ENCODE peak calls at places on chromosome 1, in five cellular contexts. L is heart left ventricle, D is PC-3, C is IMR-90, H is Panc1. G is an unnamed sample.

GRCh38 chr1:170881268-170882265 is 53.8 kb upstream of the MROH9 start:
- DNase-seq in C (peak; percentile 42), L (no peak), D (peak; percentile 70), H (peak; percentile 12), G (no peak)

GRCh38 chr1:180528868-180529470 is 26.6 kb upstream of the ACBD6 start:
- DNase-seq in L (no peak), C (no peak), H (no peak), D (no peak), G (no peak)

GRCh38 chr1:223834660-223835263 is 11.0 kb downstream of the TP53BP2 start:
- DNase-seq in D (peak; percentile 63), C (peak; percentile 95), H (no peak), L (no peak), G (no peak)

GRCh38 chr1:204130178-204130577 is 21.7 kb downstream of the ETNK2 start:
- DNase-seq in L (no peak), D (peak; percentile 51), H (no peak), C (no peak), G (no peak)

GRCh38 chr1:153547560-153548551 is 1.2 kb downstream of the S100A3 start:
- DNase-seq in H (no peak), C (no peak), D (no peak), L (no peak), G (no peak)

GRCh38 chr1:7553042-7553690 is 217.9 kb upstream of the VAMP3 start:
- DNase-seq in D (no peak), H (no peak), L (no peak), C (no peak), G (no peak)

GRCh38 chr1:61993331-61993961 is 201.2 kb upstream of the L1TD1 start:
- DNase-seq in C (no peak), H (no peak), L (no peak), D (peak; percentile 84), G (peak; percentile 15)

GRCh38 chr1:228496494-228496893 is 9.3 kb downstream of the RNF187 start:
- DNase-seq in L (no peak), H (no peak), C (no peak), D (no peak), G (no peak)

GRCh38 chr1:93877529-93877928 is 1.5 kb downstream of the DNTTIP2 start:
- DNase-seq in C (no peak), L (no peak), D (no peak), H (no peak), G (no peak)

GRCh38 chr1:93876284-93876683 is 2.7 kb downstream of the DNTTIP2 start:
- DNase-seq in C (no peak), L (no peak), H (no peak), D (no peak), G (no peak)

GRCh38 chr1:93871356-93871755 is 7.7 kb downstream of the DNTTIP2 start:
- DNase-seq in H (no peak), D (no peak), C (no peak), L (no peak), G (no peak)

GRCh38 chr1:93878501-93878888 is 511 bp downstream of the DNTTIP2 start:
- DNase-seq in C (peak; percentile 24), H (peak; percentile 12), D (peak; percentile 76), L (peak; percentile 50), G (no peak)

DNA sequence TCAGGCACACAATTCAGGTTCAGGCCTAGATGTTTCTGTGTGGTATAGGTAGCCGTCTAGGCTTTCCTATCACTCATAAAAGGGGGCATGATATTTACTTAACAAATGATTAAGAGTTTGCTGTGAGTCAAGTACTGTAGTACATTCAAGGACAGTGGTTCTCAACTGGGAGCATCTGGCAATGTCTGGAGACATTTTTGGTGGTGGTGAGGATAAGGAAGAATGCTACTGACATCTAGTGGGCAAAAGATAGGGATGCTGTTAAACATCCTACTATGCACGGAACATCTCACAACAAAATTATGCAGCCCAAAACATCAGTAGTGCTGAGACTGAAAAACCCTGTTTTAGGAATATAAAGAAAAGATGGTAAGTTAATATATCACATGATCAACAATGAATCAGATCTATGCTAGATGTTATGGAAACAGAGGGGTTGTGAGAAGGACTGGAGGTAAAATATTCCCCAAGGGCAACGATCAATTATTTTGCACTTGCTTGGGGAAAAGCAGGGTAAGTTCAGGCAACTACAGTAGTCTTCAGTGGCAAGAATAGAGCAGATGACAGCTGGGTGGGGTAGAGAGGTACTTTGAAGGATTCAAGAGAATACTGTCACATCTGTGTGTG is 4.9 kb downstream of the DNTTIP2 start:
- DNase-seq in H (peak; percentile 13), D (peak; percentile 84), C (peak; percentile 72), L (no peak), G (no peak)
- H3K27me3 ChIP-seq in H (no peaks in the 10 kb centered on the region), D (no peaks in the 10 kb centered on the region), C (no peaks in the 10 kb centered on the region), L (no peaks in the 10 kb centered on the region), G (no peaks in the 10 kb centered on the region)

DNA sequence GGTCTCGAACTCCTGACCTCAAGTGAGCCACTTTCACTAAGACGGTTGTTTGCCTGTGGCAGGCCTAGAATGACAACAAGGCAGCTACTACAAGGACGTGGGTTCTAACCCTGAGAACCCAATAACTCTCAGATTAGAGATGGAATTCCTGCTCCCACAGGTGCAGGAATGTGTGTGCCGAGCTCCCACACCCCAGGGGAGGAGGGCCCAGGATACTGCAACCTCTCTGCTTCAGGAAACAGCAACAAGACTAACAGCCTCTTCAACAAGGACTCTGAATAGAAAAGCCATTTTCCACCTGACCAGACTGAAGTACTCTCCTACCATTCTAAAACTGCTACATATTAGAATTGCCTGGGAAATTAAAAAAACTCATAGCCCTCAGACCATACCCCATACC is 4.9 kb downstream of the LSM10 start:
- DNase-seq in H (no peak), D (no peak), L (no peak), C (no peak), G (no peak)
- H3K36me3 ChIP-seq in H (no peaks in the 10 kb centered on the region), D (peaks cover 12% of the 10 kb centered on the region), L (peaks cover 40% of the 10 kb centered on the region), C (peaks cover 23% of the 10 kb centered on the region), G (peaks cover 11% of the 10 kb centered on the region)

GRCh38 chr1:29500651-29501050 is 264.3 kb downstream of the PTPRU start:
- DNase-seq in D (no peak), L (no peak), C (no peak), H (no peak), G (no peak)

GRCh38 chr1:29501227-29501976 is 265.1 kb downstream of the PTPRU start:
- DNase-seq in C (no peak), D (no peak), H (no peak), L (no peak), G (no peak)

GRCh38 chr1:29498126-29499100 is 262.1 kb downstream of the PTPRU start:
- DNase-seq in D (peak; percentile 68), L (no peak), C (peak; percentile 11), H (no peak), G (no peak)

GRCh38 chr1:29499101-29499650 is 262.9 kb downstream of the PTPRU start:
- DNase-seq in L (no peak), D (no peak), C (no peak), H (no peak), G (no peak)

DNA sequence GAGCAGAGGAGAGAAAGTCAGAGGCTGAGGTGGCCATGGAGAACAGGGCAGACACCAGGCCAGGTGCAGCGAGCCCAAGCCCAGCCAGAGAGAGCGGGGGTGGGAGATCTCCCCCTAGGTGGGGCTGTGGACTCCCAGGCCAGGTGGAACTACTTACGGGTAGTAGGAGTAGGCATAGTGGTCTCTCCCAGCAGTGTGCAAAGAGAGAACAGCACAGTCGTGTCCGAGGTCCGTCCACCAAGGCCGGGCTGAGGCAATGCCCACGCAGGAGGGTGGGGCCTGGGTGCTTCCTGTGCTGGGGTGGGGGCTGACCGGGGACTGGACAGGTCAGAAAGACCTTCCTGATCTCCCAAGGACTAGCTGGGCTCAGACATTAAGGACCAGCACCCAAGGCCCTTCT is 263.7 kb downstream of the PTPRU start:
- DNase-seq in D (no peak), H (no peak), L (no peak), C (no peak), G (no peak)
- H3K27me3 ChIP-seq in D (no peaks in the 10 kb centered on the region), H (no peaks in the 10 kb centered on the region), L (no peaks in the 10 kb centered on the region), C (peaks cover 5% of the 10 kb centered on the region), G (no peaks in the 10 kb centered on the region)

DNA sequence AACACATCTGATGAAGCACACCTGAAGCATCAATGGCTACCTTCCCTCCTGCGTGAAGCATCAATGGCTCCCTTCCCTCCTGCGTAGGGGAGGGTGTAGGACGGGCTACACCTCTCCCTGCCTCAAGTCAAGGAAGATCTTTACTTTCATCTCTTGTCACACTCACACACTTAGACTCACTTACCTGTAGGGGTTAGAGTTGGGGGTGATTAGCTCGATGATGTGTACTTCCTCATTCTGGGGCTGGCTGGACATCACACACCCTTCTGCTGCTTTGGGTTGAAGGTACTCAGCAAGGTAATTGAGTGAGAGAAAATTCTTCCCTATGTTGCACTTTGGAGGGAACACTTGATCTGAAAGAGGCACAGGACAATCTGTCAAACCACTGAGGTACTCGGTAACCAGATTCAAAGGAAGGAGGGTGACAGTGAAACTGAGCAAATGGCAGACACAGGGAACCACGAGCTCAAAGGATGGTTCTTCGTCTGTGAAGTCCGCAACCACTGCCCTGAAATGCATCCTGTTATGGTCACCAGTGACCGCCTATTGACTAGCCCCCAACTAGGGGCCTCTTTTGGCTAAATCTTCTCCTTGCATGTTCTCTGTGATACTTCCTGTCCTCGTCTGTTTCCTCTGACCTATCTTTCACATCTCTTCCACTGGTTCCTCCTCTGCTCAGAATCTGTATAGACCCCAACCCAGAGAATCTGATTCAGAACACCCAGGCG is 156.2 kb downstream of the TGFBR3 start:
- DNase-seq in C (no peak), D (no peak), L (no peak), H (no peak), G (no peak)
- H3K36me3 ChIP-seq in C (peaks cover 17% of the 10 kb centered on the region), D (no peaks in the 10 kb centered on the region), L (peaks cover 25% of the 10 kb centered on the region), H (no peaks in the 10 kb centered on the region), G (no peaks in the 10 kb centered on the region)

GRCh38 chr1:44423706-44424546 is 18.9 kb downstream of the RNF220 start:
- DNase-seq in H (no peak), L (peak; percentile 67), D (peak; percentile 88), C (peak; percentile 35), G (no peak)
- H3K27me3 ChIP-seq in H (no peaks in the 10 kb centered on the region), L (peaks cover 6% of the 10 kb centered on the region), D (peaks cover 8% of the 10 kb centered on the region), C (peaks cover 82% of the 10 kb centered on the region), G (peaks cover 34% of the 10 kb centered on the region)

GRCh38 chr1:244413736-244414135 is 38.0 kb downstream of the ADSS2 start:
- DNase-seq in C (no peak), D (peak; percentile 52), H (no peak), L (no peak), G (no peak)

GRCh38 chr1:244414543-244414942 is 37.2 kb downstream of the ADSS2 start:
- DNase-seq in D (peak; percentile 50), H (no peak), L (no peak), C (peak; percentile 83), G (no peak)

GRCh38 chr1:244406337-244406736 is 45.4 kb downstream of the ADSS2 start:
- DNase-seq in L (no peak), D (no peak), H (no peak), C (no peak), G (no peak)

GRCh38 chr1:244409648-244410164 is 42.0 kb downstream of the ADSS2 start:
- DNase-seq in D (no peak), C (no peak), H (no peak), L (no peak), G (no peak)

DNA sequence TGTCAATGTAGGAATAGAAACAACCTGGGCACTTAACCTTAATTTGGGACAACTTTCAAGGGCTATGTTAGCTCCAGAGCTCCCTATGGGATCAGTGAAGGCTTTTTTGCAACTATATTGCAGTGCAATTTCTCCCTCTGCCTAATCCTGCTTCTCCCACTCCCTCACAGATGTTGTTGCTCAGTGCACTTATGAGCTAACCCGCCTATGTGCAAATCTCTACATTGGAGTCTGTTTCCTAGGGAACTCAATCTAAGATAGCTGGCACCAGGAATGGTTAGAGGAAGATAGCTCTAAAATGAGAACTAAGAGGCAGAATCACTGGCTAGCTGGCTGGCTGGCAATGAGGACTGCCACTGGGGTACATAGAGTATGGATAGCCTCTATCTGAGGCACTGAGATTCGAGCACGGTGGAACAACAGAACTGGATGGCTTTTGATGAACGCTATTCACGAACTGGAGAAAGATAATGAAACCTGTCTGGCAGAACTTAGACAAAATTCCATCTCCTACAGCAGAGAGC is 39.5 kb downstream of the ADSS2 start:
- DNase-seq in C (no peak), D (no peak), H (no peak), L (no peak), G (no peak)
- H3K36me3 ChIP-seq in C (peaks cover 29% of the 10 kb centered on the region), D (peaks cover 80% of the 10 kb centered on the region), H (peaks cover 28% of the 10 kb centered on the region), L (peaks cover 90% of the 10 kb centered on the region), G (peaks cover 19% of the 10 kb centered on the region)